ENCODE peak calls at places on chromosomes 11 and 22, in four cellular contexts. H is left ventricle myocardium inferior, S is fibroblast of lung, U is body of pancreas. T is an unnamed sample. For H3K4me1, the result is how much of the 10 kb centered on the place peaks cover.

GRCh38 chr11:35013514-35014191 is 97.2 kb downstream of the PDHX start:
- DNase-seq in H (no peak), S (peak), U (no peak), T (no peak)

GRCh38 chr11:33557201-33557600 is 143.4 kb downstream of the C11orf91 start:
- DNase-seq in H (no peak), S (no peak), U (no peak), T (no peak)

GRCh38 chr22:44272330-44272729 is 40.4 kb downstream of the SHISAL1 start:
- DNase-seq in H (no peak), S (no peak), U (no peak), T (no peak)

GRCh38 chr11:11020219-11020726 is 162.4 kb upstream of the ZBED5 start:
- DNase-seq in H (no peak), S (no peak), U (no peak), T (no peak)

GRCh38 chr22:21760640-21761039 is 25.0 kb upstream of the YPEL1 start:
- DNase-seq in H (no peak), S (peak), U (no peak), T (no peak)

GRCh38 chr11:72778535-72779494 is 15.0 kb downstream of the STARD10 start:
- DNase-seq in H (no peak), S (no peak), U (peak), T (no peak)

GRCh38 chr11:58428021-58428420 is at the start of gene OR5B2:
- DNase-seq in H (no peak), S (no peak), U (no peak), T (no peak)

GRCh38 chr11:19398772-19399542 is 158.2 kb upstream of the E2F8 start:
- DNase-seq in H (no peak), S (peak), U (peak), T (peak)

GRCh38 chr11:34154059-34154875 is 48.8 kb downstream of the NAT10 start:
- DNase-seq in H (no peak), S (no peak), U (no peak), T (no peak)

GRCh38 chr11:109089144-109089543 is 332.8 kb upstream of the C11orf87 start:
- DNase-seq in H (no peak), S (no peak), U (no peak), T (no peak)

GRCh38 chr11:76665172-76665571 is 5.4 kb downstream of the LRRC32 start:
- DNase-seq in H (no peak), S (no peak), U (no peak), T (no peak)

DNA sequence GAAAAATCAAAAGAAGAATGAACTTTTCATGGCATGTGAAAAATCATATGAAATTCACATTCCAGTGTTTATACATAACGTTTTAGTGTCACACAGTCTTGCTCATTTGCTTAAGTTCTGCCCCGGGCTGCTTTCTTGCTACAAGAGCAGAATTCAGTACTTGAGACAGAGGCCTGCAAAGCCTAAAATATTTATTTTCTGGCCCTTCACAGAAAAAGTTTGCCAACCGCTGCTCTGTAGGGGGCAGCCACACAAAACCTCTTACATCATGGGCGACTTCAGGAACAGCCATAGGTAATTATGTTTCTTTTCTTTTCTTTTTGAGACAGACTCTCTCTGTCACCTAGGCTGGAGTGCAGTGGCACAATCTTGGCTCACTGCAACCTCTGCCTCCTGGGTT is 1.0 kb upstream of the ATG2A start:
- DNase-seq in H (no peak), S (peak), U (no peak), T (no peak)
- TF ChIP-seq CTCF in H (no peak), S (peak), U (no peak), T (no peak)

GRCh38 chr22:37897805-37898204 is 8.3 kb upstream of the MICALL1 start:
- DNase-seq in H (no peak), S (no peak), U (no peak), T (no peak)
- H3K4me1 ChIP-seq in H (under half), S (under half), U (half or more), T (under half)

GRCh38 chr11:134071766-134072403 is 3.0 kb downstream of the JAM3 start:
- DNase-seq in H (no peak), S (no peak), U (no peak), T (no peak)
- TF ChIP-seq CTCF in H (no peak), S (no peak), U (no peak), T (no peak)

GRCh38 chr22:20036535-20037392 is 15.9 kb downstream of the TANGO2 start:
- DNase-seq in H (no peak), S (no peak), U (no peak), T (no peak)
- H3K4me1 ChIP-seq in H (half or more), S (under half), U (under half), T (under half)

DNA sequence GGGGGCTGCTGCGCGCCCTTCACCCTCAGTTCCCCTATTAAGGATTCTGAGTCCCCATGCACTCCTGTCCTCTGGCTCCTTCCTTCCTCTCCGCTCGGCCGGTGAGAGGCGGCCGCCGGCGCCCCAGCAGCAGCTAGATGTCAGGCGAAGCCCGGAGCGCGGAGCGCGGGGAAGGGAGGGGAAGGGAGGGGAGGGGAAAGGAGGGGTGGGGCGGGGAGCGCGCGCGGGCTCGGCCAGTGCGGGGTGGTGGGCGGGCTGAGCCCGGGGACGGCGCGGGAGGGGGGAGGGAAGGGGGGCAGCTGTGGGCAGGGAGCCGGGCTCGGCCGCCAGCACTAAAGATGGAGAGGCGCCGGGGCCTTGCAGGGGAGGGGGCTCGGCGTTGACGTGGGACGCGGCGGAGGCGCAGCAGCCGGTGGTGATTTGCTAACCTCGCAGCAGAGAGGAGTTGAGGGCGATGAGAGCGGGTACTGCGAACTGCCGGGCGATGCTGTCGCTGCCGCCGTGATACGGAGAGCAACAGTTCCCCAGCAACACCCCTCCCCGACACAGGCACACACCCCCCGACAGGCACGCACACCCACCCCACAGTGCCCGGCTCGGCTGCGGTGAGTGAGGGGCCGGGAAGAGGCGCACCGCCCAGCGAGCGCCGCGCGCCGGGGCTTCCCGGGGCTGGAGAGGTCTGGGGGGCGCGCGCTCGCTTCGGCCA is at the start of gene ZBTB16:
- DNase-seq in H (peak), S (peak), U (peak), T (peak)
- TF ChIP-seq CTCF in H (peak), S (peak), U (peak), T (peak)

GRCh38 chr11:69771466-69771865 is 3.7 kb downstream of the FGF4 start:
- DNase-seq in H (no peak), S (no peak), U (no peak), T (no peak)
- H3K4me1 ChIP-seq in H (under half), S (under half), U (under half), T (under half)